ENCODE peak calls at places on chromosome 17, in nine cellular contexts. One of them, this sample, is unnamed.

GRCh38 chr17:16286947-16287562 is 66.2 kb downstream of the CENPV start:
- DNase-seq in lower lobe of right lung: no peak
- DNase-seq in heart right ventricle: peak
- DNase-seq in cardiac fibroblast: peak
- DNase-seq in body of pancreas: no peak
- DNase-seq in endothelial cell: no peak
- DNase-seq in GM12865: peak
- DNase-seq in Calu3: peak
- DNase-seq in A549: peak
- DNase-seq in this sample: peak

GRCh38 chr17:40614431-40615294 is 33.0 kb downstream of the SMARCE1 start:
- DNase-seq in endothelial cell: no peak
- DNase-seq in lower lobe of right lung: no peak
- DNase-seq in Calu3: no peak
- DNase-seq in body of pancreas: no peak
- DNase-seq in A549: no peak
- DNase-seq in heart right ventricle: no peak
- DNase-seq in GM12865: no peak
- DNase-seq in cardiac fibroblast: no peak
- DNase-seq in this sample: no peak

GRCh38 chr17:1868090-1868489 is 38.3 kb downstream of the RPA1 start:
- DNase-seq in heart right ventricle: no peak
- DNase-seq in A549: no peak
- DNase-seq in cardiac fibroblast: no peak
- DNase-seq in GM12865: no peak
- DNase-seq in endothelial cell: no peak
- DNase-seq in lower lobe of right lung: no peak
- DNase-seq in body of pancreas: no peak
- DNase-seq in Calu3: no peak
- DNase-seq in this sample: no peak

GRCh38 chr17:55067697-55068439 is 99.3 kb downstream of the STXBP4 start:
- DNase-seq in heart right ventricle: no peak
- DNase-seq in endothelial cell: no peak
- DNase-seq in lower lobe of right lung: no peak
- DNase-seq in Calu3: no peak
- DNase-seq in A549: no peak
- DNase-seq in cardiac fibroblast: peak
- DNase-seq in body of pancreas: no peak
- DNase-seq in GM12865: no peak
- DNase-seq in this sample: no peak

GRCh38 chr17:31339906-31340661 is 18.7 kb upstream of the EVI2A start:
- DNase-seq in lower lobe of right lung: no peak
- DNase-seq in endothelial cell: no peak
- DNase-seq in cardiac fibroblast: peak
- DNase-seq in GM12865: no peak
- DNase-seq in body of pancreas: no peak
- DNase-seq in Calu3: no peak
- DNase-seq in heart right ventricle: no peak
- DNase-seq in A549: no peak
- DNase-seq in this sample: no peak

GRCh38 chr17:67366193-67367157 is at the start of gene PSMD12:
- DNase-seq in endothelial cell: peak
- DNase-seq in cardiac fibroblast: peak
- DNase-seq in heart right ventricle: peak
- DNase-seq in A549: peak
- DNase-seq in GM12865: peak
- DNase-seq in body of pancreas: peak
- DNase-seq in Calu3: peak
- DNase-seq in lower lobe of right lung: peak
- DNase-seq in this sample: peak

GRCh38 chr17:29168079-29168758 is 12.0 kb downstream of the MYO18A start:
- DNase-seq in GM12865: no peak
- DNase-seq in Calu3: no peak
- DNase-seq in heart right ventricle: no peak
- DNase-seq in lower lobe of right lung: no peak
- DNase-seq in endothelial cell: no peak
- DNase-seq in cardiac fibroblast: peak
- DNase-seq in A549: no peak
- DNase-seq in body of pancreas: no peak
- DNase-seq in this sample: no peak

GRCh38 chr17:77873518-77874302 is 84.8 kb upstream of the TNRC6C start:
- DNase-seq in GM12865: no peak
- DNase-seq in A549: no peak
- DNase-seq in Calu3: no peak
- DNase-seq in heart right ventricle: no peak
- DNase-seq in endothelial cell: no peak
- DNase-seq in lower lobe of right lung: peak
- DNase-seq in body of pancreas: no peak
- DNase-seq in cardiac fibroblast: no peak
- DNase-seq in this sample: no peak

GRCh38 chr17:57672205-57672632 is 72.9 kb downstream of the CCDC182 start:
- DNase-seq in body of pancreas: no peak
- DNase-seq in heart right ventricle: no peak
- DNase-seq in A549: no peak
- DNase-seq in lower lobe of right lung: no peak
- DNase-seq in Calu3: no peak
- DNase-seq in endothelial cell: no peak
- DNase-seq in cardiac fibroblast: peak
- DNase-seq in GM12865: no peak
- DNase-seq in this sample: no peak
- TF ChIP-seq CTCF in body of pancreas: no peak
- TF ChIP-seq CTCF in heart right ventricle: no peak
- TF ChIP-seq CTCF in A549: no peak
- TF ChIP-seq CTCF in lower lobe of right lung: no peak
- TF ChIP-seq CTCF in Calu3: no peak
- TF ChIP-seq CTCF in endothelial cell: peak
- TF ChIP-seq CTCF in cardiac fibroblast: no peak
- TF ChIP-seq CTCF in GM12865: no peak
- TF ChIP-seq CTCF in this sample: peak

DNA sequence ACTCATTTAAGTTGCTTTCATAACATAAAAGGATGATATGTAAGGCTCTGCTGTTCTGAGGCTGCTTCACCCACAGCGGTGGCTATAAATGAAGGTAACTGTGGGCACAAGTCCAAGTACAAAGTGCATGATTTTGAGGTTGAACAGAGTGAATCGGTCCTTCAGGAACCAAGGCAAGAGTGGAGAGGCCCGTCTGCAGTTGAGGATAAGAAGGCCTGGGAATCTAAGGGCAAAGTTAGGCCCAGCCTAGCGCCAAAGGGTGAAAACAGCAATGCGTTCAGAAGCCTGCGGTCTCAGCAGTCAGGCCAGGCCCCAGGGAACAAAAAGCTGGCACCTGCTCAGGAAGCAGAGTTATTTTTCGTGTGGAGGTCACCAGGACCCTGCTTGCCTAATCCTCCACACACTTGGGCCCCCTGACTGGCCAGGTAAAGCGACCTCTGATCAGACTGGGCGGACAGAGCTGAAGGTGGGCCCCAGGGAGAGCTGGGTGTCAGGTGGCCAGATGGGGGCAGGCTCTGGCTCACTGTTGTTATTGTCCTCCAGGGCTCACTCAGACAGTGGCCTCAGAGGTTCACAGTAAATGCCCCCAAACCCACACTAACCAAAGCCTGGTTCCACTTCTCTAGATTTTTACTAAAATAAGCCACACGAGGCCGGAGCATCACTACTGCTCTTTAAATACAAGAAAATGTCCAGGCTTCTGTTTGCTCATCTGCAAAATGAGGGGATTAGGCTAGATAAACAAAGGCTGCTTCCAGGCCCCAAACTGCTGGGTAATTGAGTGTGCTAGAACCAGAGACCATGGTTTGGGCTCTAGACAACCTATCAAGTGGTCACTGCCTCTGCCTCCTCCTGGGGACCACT is 46.4 kb downstream of the TEX2 start:
- DNase-seq in cardiac fibroblast: peak
- DNase-seq in lower lobe of right lung: no peak
- DNase-seq in Calu3: peak
- DNase-seq in body of pancreas: peak
- DNase-seq in A549: no peak
- DNase-seq in heart right ventricle: peak
- DNase-seq in endothelial cell: no peak
- DNase-seq in GM12865: peak
- DNase-seq in this sample: no peak
- TF ChIP-seq CTCF in cardiac fibroblast: no peak
- TF ChIP-seq CTCF in lower lobe of right lung: no peak
- TF ChIP-seq CTCF in Calu3: no peak
- TF ChIP-seq CTCF in body of pancreas: no peak
- TF ChIP-seq CTCF in A549: no peak
- TF ChIP-seq CTCF in heart right ventricle: peak
- TF ChIP-seq CTCF in endothelial cell: no peak
- TF ChIP-seq CTCF in GM12865: peak
- TF ChIP-seq CTCF in this sample: no peak

GRCh38 chr17:65195716-65196115 is 58.5 kb downstream of the RGS9 start:
- DNase-seq in cardiac fibroblast: no peak
- DNase-seq in Calu3: no peak
- DNase-seq in A549: no peak
- DNase-seq in body of pancreas: no peak
- DNase-seq in endothelial cell: no peak
- DNase-seq in GM12865: no peak
- DNase-seq in heart right ventricle: no peak
- DNase-seq in lower lobe of right lung: no peak
- DNase-seq in this sample: no peak

GRCh38 chr17:65191805-65192740 is 54.9 kb downstream of the RGS9 start:
- DNase-seq in endothelial cell: no peak
- DNase-seq in body of pancreas: no peak
- DNase-seq in heart right ventricle: no peak
- DNase-seq in cardiac fibroblast: peak
- DNase-seq in GM12865: peak
- DNase-seq in A549: peak
- DNase-seq in Calu3: peak
- DNase-seq in lower lobe of right lung: no peak
- DNase-seq in this sample: no peak

GRCh38 chr17:65196617-65197016 is 59.4 kb downstream of the RGS9 start:
- DNase-seq in body of pancreas: no peak
- DNase-seq in A549: no peak
- DNase-seq in Calu3: no peak
- DNase-seq in lower lobe of right lung: no peak
- DNase-seq in endothelial cell: no peak
- DNase-seq in cardiac fibroblast: no peak
- DNase-seq in GM12865: no peak
- DNase-seq in heart right ventricle: no peak
- DNase-seq in this sample: no peak

GRCh38 chr17:65193305-65194293 is 56.4 kb downstream of the RGS9 start:
- DNase-seq in endothelial cell: no peak
- DNase-seq in GM12865: no peak
- DNase-seq in heart right ventricle: no peak
- DNase-seq in cardiac fibroblast: no peak
- DNase-seq in Calu3: no peak
- DNase-seq in lower lobe of right lung: no peak
- DNase-seq in A549: no peak
- DNase-seq in body of pancreas: no peak
- DNase-seq in this sample: no peak

DNA sequence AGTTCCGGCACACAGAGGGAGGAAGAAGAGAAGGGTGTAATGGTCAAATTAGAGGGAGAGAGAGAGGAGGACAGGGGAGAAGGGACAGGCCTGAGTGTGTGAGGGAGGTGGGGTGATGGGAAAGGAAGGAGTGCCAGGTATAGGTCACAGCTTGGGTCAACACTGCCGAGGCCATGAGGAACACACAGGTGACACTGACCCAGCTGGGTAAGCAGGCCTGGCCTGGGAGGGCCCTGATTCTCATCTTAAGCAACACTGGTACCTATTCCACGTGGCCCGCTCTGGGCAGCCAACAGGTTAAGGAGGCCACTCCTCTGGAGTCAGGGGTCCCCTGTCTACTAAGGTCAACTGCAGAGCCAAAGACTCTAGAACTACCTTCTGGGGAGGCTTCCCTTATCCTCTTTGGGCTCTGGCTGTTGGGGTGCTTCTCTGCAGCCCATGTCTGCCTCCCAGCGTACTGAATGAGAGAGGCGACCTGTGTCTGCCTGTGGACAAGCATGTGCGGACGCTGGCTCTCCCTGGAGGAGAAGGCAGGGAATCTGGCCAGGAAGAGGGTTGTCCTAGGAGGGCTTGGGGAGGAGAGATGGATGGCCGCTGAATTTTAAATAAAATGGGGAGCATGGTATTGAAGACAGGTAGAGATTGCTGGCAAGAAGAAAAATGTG is 57.6 kb downstream of the RGS9 start:
- DNase-seq in A549: no peak
- DNase-seq in GM12865: no peak
- DNase-seq in body of pancreas: no peak
- DNase-seq in cardiac fibroblast: peak
- DNase-seq in Calu3: no peak
- DNase-seq in heart right ventricle: no peak
- DNase-seq in lower lobe of right lung: no peak
- DNase-seq in endothelial cell: no peak
- DNase-seq in this sample: no peak
- TF ChIP-seq CTCF in A549: no peak
- TF ChIP-seq CTCF in GM12865: no peak
- TF ChIP-seq CTCF in body of pancreas: no peak
- TF ChIP-seq CTCF in cardiac fibroblast: no peak
- TF ChIP-seq CTCF in Calu3: no peak
- TF ChIP-seq CTCF in heart right ventricle: no peak
- TF ChIP-seq CTCF in lower lobe of right lung: no peak
- TF ChIP-seq CTCF in endothelial cell: no peak
- TF ChIP-seq CTCF in this sample: no peak

GRCh38 chr17:43003542-43004172 is 2.9 kb upstream of the IFI35 start:
- DNase-seq in endothelial cell: no peak
- DNase-seq in GM12865: no peak
- DNase-seq in A549: peak
- DNase-seq in heart right ventricle: no peak
- DNase-seq in Calu3: no peak
- DNase-seq in lower lobe of right lung: no peak
- DNase-seq in body of pancreas: peak
- DNase-seq in cardiac fibroblast: peak
- DNase-seq in this sample: no peak
- TF ChIP-seq CTCF in endothelial cell: no peak
- TF ChIP-seq CTCF in GM12865: no peak
- TF ChIP-seq CTCF in A549: no peak
- TF ChIP-seq CTCF in heart right ventricle: no peak
- TF ChIP-seq CTCF in Calu3: peak
- TF ChIP-seq CTCF in lower lobe of right lung: no peak
- TF ChIP-seq CTCF in body of pancreas: no peak
- TF ChIP-seq CTCF in cardiac fibroblast: peak
- TF ChIP-seq CTCF in this sample: no peak

GRCh38 chr17:79126139-79126538 is 51.5 kb downstream of the ENGASE start:
- DNase-seq in heart right ventricle: no peak
- DNase-seq in body of pancreas: no peak
- DNase-seq in lower lobe of right lung: no peak
- DNase-seq in A549: no peak
- DNase-seq in GM12865: no peak
- DNase-seq in cardiac fibroblast: no peak
- DNase-seq in Calu3: peak
- DNase-seq in endothelial cell: no peak
- DNase-seq in this sample: no peak
- TF ChIP-seq CTCF in heart right ventricle: no peak
- TF ChIP-seq CTCF in body of pancreas: no peak
- TF ChIP-seq CTCF in lower lobe of right lung: no peak
- TF ChIP-seq CTCF in A549: peak
- TF ChIP-seq CTCF in GM12865: peak
- TF ChIP-seq CTCF in cardiac fibroblast: peak
- TF ChIP-seq CTCF in Calu3: peak
- TF ChIP-seq CTCF in endothelial cell: no peak
- TF ChIP-seq CTCF in this sample: no peak

This sample was measured in glutamatergic neuron.